ENCODE peak calls at places on chromosomes 4 and X, in six cellular contexts. S is suprapubic skin, Y is hepatocyte, K is right atrium auricular region, R is iPS DF 6.9, D is upper lobe of right lung. Q is an unnamed sample.
A peak's percentile ranks its signal among the peaks of the same experiment; 100 is the strongest.

GRCh38 chr4:25938251-25939186 is 24.5 kb downstream of the SMIM20 start:
- DNase-seq in S (no peak), Y (no peak), D (no peak), K (peak; percentile 72), R (no peak), Q (no peak)

GRCh38 chr4:40289366-40290188 is 45.6 kb upstream of the CHRNA9 start:
- DNase-seq in D (no peak), K (no peak), R (no peak), Y (no peak), S (no peak), Q (no peak)

GRCh38 chrX:568341-568740 is 62.2 kb upstream of the SHOX start:
- DNase-seq in D (no peak), S (no peak), R (no peak), Y (no peak), K (no peak), Q (no peak)

GRCh38 chrX:103276581-103277002 is at the start of gene TCEAL5:
- DNase-seq in K (no peak), Y (no peak), S (no peak), R (no peak), D (no peak), Q (no peak)

GRCh38 chr4:148116264-148116663 is 325.9 kb downstream of the NR3C2 start:
- DNase-seq in D (no peak), K (no peak), R (no peak), Y (peak; percentile 74), S (no peak), Q (no peak)

GRCh38 chr4:81405900-81406401 is 65.8 kb downstream of the RASGEF1B start:
- DNase-seq in K (no peak), S (no peak), R (no peak), Y (peak; percentile 89), D (no peak), Q (no peak)

GRCh38 chrX:51463322-51463721 is 33.1 kb downstream of the NUDT11 start:
- DNase-seq in R (no peak), D (no peak), Y (no peak), S (no peak), K (no peak), Q (no peak)

GRCh38 chr4:74543983-74544382 is 99.0 kb downstream of the AREG start:
- DNase-seq in S (no peak), R (no peak), K (no peak), D (no peak), Y (peak; percentile 16), Q (no peak)

GRCh38 chr4:70559216-70559830 is 32.7 kb upstream of the AMBN start:
- DNase-seq in Y (peak; percentile 64), D (no peak), S (no peak), R (peak; percentile 18), K (no peak), Q (no peak)

GRCh38 chrX:12007881-12008280 is 130.4 kb upstream of the FRMPD4 start:
- DNase-seq in K (no peak), S (no peak), Y (no peak), R (no peak), D (no peak), Q (no peak)

GRCh38 chr4:89737888-89738287 is 99.1 kb downstream of the SNCA start:
- DNase-seq in R (no peak), D (no peak), Y (peak; percentile 12), S (no peak), K (no peak), Q (no peak)

GRCh38 chr4:6143603-6144181 is 56.7 kb downstream of the JAKMIP1 start:
- DNase-seq in R (no peak), D (no peak), Y (no peak), K (no peak), S (no peak), Q (no peak)

DNA sequence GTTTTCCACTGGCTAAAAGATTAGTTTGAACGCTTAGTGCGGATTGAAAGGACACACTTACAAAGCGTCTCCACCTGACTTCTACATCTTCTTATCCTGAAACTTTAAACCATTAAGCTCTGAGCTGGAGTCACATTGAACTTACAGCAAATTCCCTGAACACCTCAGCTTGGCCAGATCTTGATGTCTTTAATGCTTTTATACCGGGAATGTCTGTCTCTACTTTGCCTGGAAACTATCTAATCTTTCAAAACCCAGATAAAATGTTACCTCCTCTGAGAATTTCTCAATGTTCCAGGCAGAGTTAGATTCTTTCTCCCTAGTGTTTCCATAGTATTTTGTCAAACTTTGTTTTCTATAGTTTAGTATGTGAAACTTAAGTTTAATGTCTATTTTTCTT is 179.9 kb downstream of the DTHD1 start:
- DNase-seq in S (no peak), K (no peak), D (no peak), Y (peak; percentile 9), R (no peak), Q (no peak)
- H3K4me1 ChIP-seq in S (no peaks in the 10 kb centered on the region), K (no peaks in the 10 kb centered on the region), D (no peaks in the 10 kb centered on the region), Y (no peaks in the 10 kb centered on the region), R (no peaks in the 10 kb centered on the region), Q (no peaks in the 10 kb centered on the region)

GRCh38 chr4:66568431-66568830 is 898.1 kb upstream of the EPHA5 start:
- DNase-seq in S (no peak), D (no peak), Y (no peak), K (no peak), R (no peak), Q (no peak)

GRCh38 chr4:66572949-66573348 is 902.7 kb upstream of the EPHA5 start:
- DNase-seq in S (no peak), Y (no peak), K (no peak), R (no peak), D (no peak), Q (no peak)

GRCh38 chr4:66569228-66569627 is 898.9 kb upstream of the EPHA5 start:
- DNase-seq in S (no peak), Y (no peak), R (no peak), K (no peak), D (no peak), Q (no peak)

GRCh38 chr4:66568001-66568400 is 897.7 kb upstream of the EPHA5 start:
- DNase-seq in Y (no peak), K (no peak), D (no peak), S (no peak), R (no peak), Q (no peak)

GRCh38 chr4:66571145-66571544 is 900.9 kb upstream of the EPHA5 start:
- DNase-seq in D (no peak), Y (no peak), R (no peak), K (no peak), S (no peak), Q (no peak)
- H3K4me1 ChIP-seq in D (no peaks in the 10 kb centered on the region), Y (peaks cover 4% of the 10 kb centered on the region), R (no peaks in the 10 kb centered on the region), K (no peaks in the 10 kb centered on the region), S (peaks cover 5% of the 10 kb centered on the region), Q (no peaks in the 10 kb centered on the region)

GRCh38 chrX:129755779-129756650 is 17.2 kb downstream of the XPNPEP2 start:
- DNase-seq in Y (no peak), R (no peak), D (no peak), K (no peak), S (no peak), Q (no peak)
- H3K4me1 ChIP-seq in Y (no peaks in the 10 kb centered on the region), R (no peaks in the 10 kb centered on the region), D (no peaks in the 10 kb centered on the region), K (no peaks in the 10 kb centered on the region), S (no peaks in the 10 kb centered on the region), Q (no peaks in the 10 kb centered on the region)

DNA sequence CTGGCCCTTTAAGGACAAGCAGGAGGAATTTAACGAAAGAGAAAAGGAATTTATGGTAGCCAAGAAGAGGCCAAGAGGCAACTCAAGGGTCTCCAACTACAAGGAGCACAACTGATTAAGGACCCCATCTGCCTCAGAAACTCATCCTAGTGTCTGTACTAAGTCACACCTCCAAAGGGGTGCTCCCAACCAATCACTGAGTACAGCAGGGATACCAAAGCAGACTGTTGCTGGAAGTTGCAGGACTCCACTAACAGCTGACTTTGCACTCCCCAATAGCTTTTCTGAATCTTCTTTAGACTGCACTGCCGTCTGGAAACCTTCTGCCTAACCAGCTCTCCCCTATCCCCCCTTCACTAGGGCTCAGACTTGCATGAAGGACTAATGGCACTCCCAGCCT is 50.6 kb downstream of the ATP11C start:
- DNase-seq in K (no peak), R (no peak), S (no peak), D (no peak), Y (no peak), Q (no peak)
- H3K4me1 ChIP-seq in K (no peaks in the 10 kb centered on the region), R (no peaks in the 10 kb centered on the region), S (no peaks in the 10 kb centered on the region), D (no peaks in the 10 kb centered on the region), Y (no peaks in the 10 kb centered on the region), Q (no peaks in the 10 kb centered on the region)

GRCh38 chrX:151985531-151985930 is 11.1 kb upstream of the GABRE start:
- DNase-seq in R (no peak), K (no peak), Y (no peak), D (no peak), S (no peak), Q (no peak)
- H3K4me1 ChIP-seq in R (no peaks in the 10 kb centered on the region), K (no peaks in the 10 kb centered on the region), Y (peaks cover 6% of the 10 kb centered on the region), D (no peaks in the 10 kb centered on the region), S (peaks cover 11% of the 10 kb centered on the region), Q (no peaks in the 10 kb centered on the region)

GRCh38 chrX:129772796-129773431 is 6.8 kb upstream of the SASH3 start:
- DNase-seq in S (peak; percentile 80), R (no peak), K (peak; percentile 69), Y (no peak), D (peak; percentile 88), Q (peak; percentile 26)

GRCh38 chrX:129768586-129769466 is 10.9 kb upstream of the SASH3 start:
- DNase-seq in S (no peak), R (no peak), D (no peak), K (no peak), Y (no peak), Q (no peak)

GRCh38 chrX:129768186-129768585 is 11.6 kb upstream of the SASH3 start:
- DNase-seq in Y (no peak), R (no peak), S (no peak), D (no peak), K (no peak), Q (no peak)

GRCh38 chrX:129771266-129771995 is 8.3 kb upstream of the SASH3 start:
- DNase-seq in K (no peak), S (no peak), Y (no peak), D (no peak), R (no peak), Q (no peak)

GRCh38 chrX:129769467-129770154 is 10.1 kb upstream of the SASH3 start:
- DNase-seq in D (no peak), R (no peak), K (no peak), Y (no peak), S (no peak), Q (peak; percentile 7)
- H3K4me1 ChIP-seq in D (no peaks in the 10 kb centered on the region), R (no peaks in the 10 kb centered on the region), K (no peaks in the 10 kb centered on the region), Y (peaks cover 3% of the 10 kb centered on the region), S (no peaks in the 10 kb centered on the region), Q (no peaks in the 10 kb centered on the region)

GRCh38 chr4:87805971-87806370 is 6.6 kb downstream of the IBSP start:
- DNase-seq in D (no peak), K (no peak), Y (no peak), S (no peak), R (no peak), Q (no peak)
- H3K4me1 ChIP-seq in D (no peaks in the 10 kb centered on the region), K (no peaks in the 10 kb centered on the region), Y (no peaks in the 10 kb centered on the region), S (no peaks in the 10 kb centered on the region), R (no peaks in the 10 kb centered on the region), Q (no peaks in the 10 kb centered on the region)

GRCh38 chr4:176789955-176790354 is 2.8 kb downstream of the VEGFC start:
- DNase-seq in S (no peak), K (no peak), Y (peak; percentile 50), D (no peak), R (no peak), Q (no peak)

GRCh38 chr4:176792348-176793059 is at the start of gene VEGFC:
- DNase-seq in S (peak; percentile 80), K (no peak), R (no peak), Y (peak; percentile 86), D (peak; percentile 75), Q (no peak)

GRCh38 chr4:176791591-176792347 is 953 bp downstream of the VEGFC start:
- DNase-seq in S (no peak), K (no peak), R (no peak), Y (peak; percentile 37), D (peak; percentile 64), Q (no peak)

GRCh38 chr4:176788971-176789370 is 3.8 kb downstream of the VEGFC start:
- DNase-seq in Y (no peak), K (no peak), D (no peak), R (no peak), S (no peak), Q (no peak)

GRCh38 chr4:176790398-176790797 is 2.3 kb downstream of the VEGFC start:
- DNase-seq in D (no peak), S (no peak), K (no peak), Y (no peak), R (no peak), Q (no peak)
- H3K4me1 ChIP-seq in D (peaks cover 12% of the 10 kb centered on the region), S (peaks cover 23% of the 10 kb centered on the region), K (no peaks in the 10 kb centered on the region), Y (no peaks in the 10 kb centered on the region), R (no peaks in the 10 kb centered on the region), Q (no peaks in the 10 kb centered on the region)

Q was measured in esophagus squamous epithelium.